ENCODE peak calls at places on chromosomes 11 and 22, in seven cellular contexts. H, C, K, Z, N, Y and S are unnamed samples.

GRCh38 chr22:24247564-24248344 is 2.9 kb upstream of the GGT5 start:
- DNase-seq in H (peak; percentile 99), C (peak; percentile 78), K (peak; percentile 95), Z (peak; percentile 97), N (peak; percentile 98), Y (peak; percentile 92), S (peak; percentile 49)

GRCh38 chr22:45010532-45010900 is 711 bp upstream of the PHF21B start:
- DNase-seq in H (no peak), C (no peak), K (no peak), Z (no peak), N (peak; percentile 43), Y (peak; percentile 49), S (no peak)

GRCh38 chr22:35315855-35316745 is 16.4 kb downstream of the TOM1 start:
- DNase-seq in H (no peak), C (no peak), K (peak; percentile 57), Z (peak; percentile 75), N (no peak), Y (no peak), S (no peak)

GRCh38 chr11:34514050-34514449 is 456 bp upstream of the ELF5 start:
- DNase-seq in H (no peak), C (no peak), K (no peak), Z (no peak), N (no peak), Y (no peak), S (no peak)

GRCh38 chr11:66022401-66023185 is 3.7 kb downstream of the CATSPER1 start:
- DNase-seq in H (peak; percentile 55), C (peak; percentile 73), K (peak; percentile 89), Z (peak; percentile 94), N (peak; percentile 98), Y (peak; percentile 84), S (no peak)

GRCh38 chr11:8867856-8868705 is 42.9 kb upstream of the AKIP1 start:
- DNase-seq in H (peak; percentile 54), C (no peak), K (no peak), Z (no peak), N (no peak), Y (no peak), S (no peak)

GRCh38 chr11:69361466-69361865 is 67.5 kb downstream of the MYEOV start:
- DNase-seq in H (no peak), C (peak; percentile 8), K (no peak), Z (no peak), N (peak; percentile 40), Y (no peak), S (no peak)

GRCh38 chr11:1048375-1049070 is 12.0 kb upstream of the MUC6 start:
- DNase-seq in H (no peak), C (no peak), K (peak; percentile 60), Z (peak; percentile 70), N (peak; percentile 82), Y (no peak), S (no peak)

GRCh38 chr11:129695543-129696308 is 119.9 kb upstream of the TMEM45B start:
- DNase-seq in H (peak; percentile 16), C (peak; percentile 83), K (peak; percentile 83), Z (no peak), N (peak; percentile 87), Y (peak; percentile 83), S (peak; percentile 17)

GRCh38 chr11:66718320-66718971 is 10.6 kb downstream of the SPTBN2 start:
- DNase-seq in H (no peak), C (peak; percentile 71), K (peak; percentile 84), Z (no peak), N (peak; percentile 84), Y (peak; percentile 55), S (peak; percentile 85)

GRCh38 chr22:25494774-25495173 is 69.7 kb upstream of the GRK3 start:
- DNase-seq in H (no peak), C (no peak), K (no peak), Z (no peak), N (no peak), Y (no peak), S (no peak)

GRCh38 chr22:48474881-48475280 is 1352.8 kb downstream of the BRD1 start:
- DNase-seq in H (no peak), C (no peak), K (no peak), Z (no peak), N (peak; percentile 27), Y (no peak), S (no peak)

GRCh38 chr11:75532200-75532972 is 6.6 kb upstream of the GDPD5 start:
- DNase-seq in H (peak; percentile 67), C (peak; percentile 85), K (peak; percentile 76), Z (peak; percentile 89), N (peak; percentile 86), Y (peak; percentile 82), S (no peak)

GRCh38 chr11:107102692-107103463 is 84.6 kb upstream of the GUCY1A2 start:
- DNase-seq in H (no peak), C (no peak), K (no peak), Z (no peak), N (no peak), Y (no peak), S (peak; percentile 23)

GRCh38 chr11:67264260-67264659 is 2.0 kb upstream of the GRK2 start:
- DNase-seq in H (no peak), C (no peak), K (no peak), Z (no peak), N (no peak), Y (no peak), S (no peak)

GRCh38 chr11:112590778-112591177 is 330.1 kb upstream of the PLET1 start:
- DNase-seq in H (peak; percentile 52), C (no peak), K (no peak), Z (no peak), N (no peak), Y (no peak), S (no peak)

GRCh38 chr11:108588287-108588686 is 5.3 kb downstream of the EXPH5 start:
- DNase-seq in H (no peak), C (no peak), K (no peak), Z (no peak), N (no peak), Y (no peak), S (no peak)

GRCh38 chr11:78038697-78039313 is 15.7 kb upstream of the KCTD14 start:
- DNase-seq in H (no peak), C (peak; percentile 89), K (no peak), Z (no peak), N (no peak), Y (no peak), S (no peak)

GRCh38 chr22:24554316-24555159 is at the start of gene GUCD1:
- DNase-seq in H (peak; percentile 43), C (peak; percentile 63), K (no peak), Z (no peak), N (peak; percentile 61), Y (peak; percentile 25), S (no peak)

GRCh38 chr11:72418834-72419560 is 15.3 kb downstream of the CLPB start:
- DNase-seq in H (no peak), C (no peak), K (no peak), Z (no peak), N (no peak), Y (no peak), S (no peak)

GRCh38 chr11:131816046-131816445 is 445.6 kb downstream of the NTM start:
- DNase-seq in H (peak; percentile 4), C (no peak), K (no peak), Z (no peak), N (no peak), Y (no peak), S (peak; percentile 34)

GRCh38 chr22:27226666-27227065 is 569.3 kb downstream of the MIAT start:
- DNase-seq in H (no peak), C (no peak), K (no peak), Z (no peak), N (no peak), Y (no peak), S (no peak)

GRCh38 chr22:20396639-20397038 is 2.7 kb downstream of the ZNF74 start:
- DNase-seq in H (peak; percentile 8), C (no peak), K (no peak), Z (no peak), N (no peak), Y (no peak), S (no peak)

GRCh38 chr11:107591446-107592236 is 694 bp downstream of the ELMOD1 start:
- DNase-seq in H (no peak), C (no peak), K (no peak), Z (peak; percentile 79), N (peak; percentile 74), Y (peak; percentile 27), S (no peak)

GRCh38 chr11:31828217-31828616 is 17.1 kb upstream of the PAX6 start:
- DNase-seq in H (no peak), C (no peak), K (no peak), Z (no peak), N (no peak), Y (no peak), S (no peak)
- H3K4me3 ChIP-seq in H (no peak overlapping the region), C (no peak overlapping the region), K (no peak overlapping the region), Z (no peak overlapping the region), N (no peak overlapping the region), Y (no peak overlapping the region), S (no peak overlapping the region)

DNA sequence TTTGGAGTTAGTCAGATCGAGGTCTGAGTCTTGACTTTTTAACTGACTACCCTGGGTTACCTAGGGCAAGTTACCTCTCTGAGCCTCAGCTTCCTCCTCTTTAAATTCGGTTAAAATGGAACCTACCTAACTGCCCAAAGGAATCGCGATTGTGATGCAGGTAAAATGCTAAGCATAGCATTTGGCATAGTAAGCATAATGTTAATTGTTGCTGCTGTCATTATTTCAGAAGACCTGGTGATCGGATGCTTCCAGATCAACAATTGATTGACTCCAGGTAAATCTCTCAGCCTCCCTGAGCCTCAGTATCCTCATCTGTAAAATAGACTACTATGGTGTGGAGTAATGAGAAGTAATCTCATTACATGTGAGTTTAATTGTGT is 550 bp upstream of the SLC43A1 start:
- DNase-seq in H (no peak), C (no peak), K (no peak), Z (no peak), N (no peak), Y (no peak), S (no peak)
- H3K4me3 ChIP-seq in H (peak overlapping the region; percentile 85), C (peak overlapping the region; percentile 79), K (peak overlapping the region; percentile 97), Z (peak overlapping the region; percentile 68), N (peak overlapping the region; percentile 85), Y (peak overlapping the region; percentile 89), S (peak overlapping the region; percentile 68)

GRCh38 chr22:31313366-31314147 is 21.3 kb upstream of the PIK3IP1 start:
- DNase-seq in H (peak; percentile 94), C (peak; percentile 94), K (peak; percentile 90), Z (peak; percentile 87), N (peak; percentile 88), Y (peak; percentile 85), S (no peak)
- H3K4me3 ChIP-seq in H (no peak overlapping the region), C (no peak overlapping the region), K (no peak overlapping the region), Z (no peak overlapping the region), N (no peak overlapping the region), Y (no peak overlapping the region), S (no peak overlapping the region)

DNA sequence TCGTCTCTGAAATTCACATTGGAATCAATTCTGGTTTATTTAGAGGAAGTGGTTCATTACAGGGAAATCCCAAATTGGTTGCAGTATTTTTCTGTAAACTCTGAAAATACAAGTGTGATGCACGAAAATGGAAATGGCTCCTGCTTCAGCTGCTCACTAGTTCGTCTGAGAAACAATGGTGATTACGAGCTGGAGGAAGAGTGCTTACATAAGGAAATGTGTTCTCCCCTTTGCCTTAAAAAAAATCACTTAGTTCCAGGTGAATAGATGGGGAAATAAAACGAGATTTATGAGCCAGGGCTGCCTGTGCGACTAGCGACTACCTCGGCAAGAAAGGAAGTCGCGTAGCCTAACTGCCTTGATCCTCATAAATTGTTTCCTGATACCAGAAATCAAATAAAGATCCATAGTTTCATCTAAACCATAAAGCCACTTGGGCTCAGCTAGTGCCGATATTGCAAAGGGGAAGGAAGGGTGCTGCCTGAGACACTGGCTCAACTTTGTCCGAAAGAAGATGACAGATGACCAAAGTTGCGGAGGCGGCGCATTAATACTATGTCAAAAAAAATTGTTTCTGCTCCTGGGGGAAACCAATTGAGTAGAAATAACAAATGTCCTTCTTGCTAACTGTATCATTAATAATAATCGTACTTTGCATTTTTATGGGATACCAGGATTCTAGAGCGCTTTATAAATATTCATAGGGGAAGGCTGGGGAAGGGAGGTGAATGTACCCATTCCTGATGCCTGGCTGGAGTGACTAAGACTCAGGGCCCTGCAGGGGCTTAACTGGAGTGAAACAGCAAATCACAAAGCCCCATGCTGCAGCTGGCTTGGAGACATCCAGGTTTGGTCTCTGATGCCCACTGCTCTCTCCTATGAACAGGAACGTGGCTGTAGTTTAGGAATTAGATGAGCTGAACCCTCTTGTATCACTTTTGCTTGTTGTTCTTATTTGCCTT is 185.7 kb downstream of the BLID start:
- DNase-seq in H (peak; percentile 51), C (no peak), K (peak; percentile 65), Z (no peak), N (no peak), Y (no peak), S (peak; percentile 28)
- H3K4me3 ChIP-seq in H (peak overlapping the region; percentile 50), C (no peak overlapping the region), K (peak overlapping the region; percentile 36), Z (peak overlapping the region; percentile 72), N (peak overlapping the region; percentile 34), Y (no peak overlapping the region), S (peak overlapping the region; percentile 37)